ENCODE peak calls at places on chromosomes 1 and 21, in six cellular contexts. V, Q, E, T, S and I are unnamed samples.
A peak's percentile ranks its signal among the peaks of the same experiment; 100 is the strongest.

GRCh38 chr1:94522304-94522703 is 19.3 kb downstream of the F3 start:
- DNase-seq in Q (peak; percentile 43), S (no peak), E (no peak), V (peak; percentile 78), T (no peak), I (peak; percentile 55)

GRCh38 chr21:44370771-44371410 is 17.5 kb downstream of the TRPM2 start:
- DNase-seq in T (no peak), Q (no peak), V (no peak), E (peak; percentile 75), S (no peak), I (no peak)

GRCh38 chr1:163172596-163172995 is 30.1 kb downstream of the RGS5 start:
- DNase-seq in Q (no peak), E (no peak), S (no peak), T (no peak), V (no peak), I (no peak)

GRCh38 chr1:114286179-114286578 is 132.5 kb upstream of the SYT6 start:
- DNase-seq in T (no peak), S (no peak), E (no peak), Q (no peak), V (peak; percentile 9), I (no peak)

GRCh38 chr1:183769956-183770815 is 34.7 kb upstream of the RGL1 start:
- DNase-seq in T (no peak), E (no peak), Q (no peak), V (no peak), S (no peak), I (no peak)

GRCh38 chr1:218345673-218346390 is 696 bp downstream of the TGFB2 start:
- DNase-seq in Q (peak; percentile 63), E (peak; percentile 89), V (peak; percentile 72), T (peak; percentile 51), S (peak; percentile 51), I (peak; percentile 73)

GRCh38 chr21:44555200-44555875 is 3.3 kb downstream of the KRTAP10-3 start:
- DNase-seq in Q (no peak), E (peak; percentile 63), V (no peak), S (no peak), T (no peak), I (no peak)

GRCh38 chr1:9452516-9453158 is 86.6 kb upstream of the SLC25A33 start:
- DNase-seq in Q (no peak), E (no peak), V (no peak), T (no peak), S (no peak), I (no peak)

GRCh38 chr1:46575778-46576177 is 24.3 kb upstream of the KNCN start:
- DNase-seq in T (no peak), E (no peak), Q (no peak), V (no peak), S (no peak), I (no peak)

GRCh38 chr21:46585191-46585953 is 19.5 kb downstream of the S100B start:
- DNase-seq in E (no peak), V (no peak), Q (no peak), T (no peak), S (no peak), I (peak; percentile 25)

GRCh38 chr1:219837274-219837993 is 90.9 kb downstream of the SLC30A10 start:
- DNase-seq in S (no peak), V (peak; percentile 87), T (peak; percentile 35), Q (peak; percentile 87), E (no peak), I (peak; percentile 69)

GRCh38 chr1:206969090-206969489 is 1.2 kb downstream of the FCAMR start:
- DNase-seq in Q (no peak), S (no peak), E (no peak), V (no peak), T (no peak), I (no peak)

GRCh38 chr21:42864812-42865211 is 14.5 kb downstream of the WDR4 start:
- DNase-seq in V (no peak), Q (no peak), T (no peak), S (no peak), E (no peak), I (no peak)

GRCh38 chr1:234986750-234987414 is 141.8 kb downstream of the TOMM20 start:
- DNase-seq in Q (no peak), V (peak; percentile 59), T (no peak), S (no peak), E (no peak), I (peak; percentile 63)

GRCh38 chr1:197391303-197392226 is 123.5 kb downstream of the CRB1 start:
- DNase-seq in E (no peak), V (peak; percentile 55), T (no peak), S (no peak), Q (peak; percentile 5), I (no peak)

GRCh38 chr1:109944541-109944940 is 33.9 kb downstream of the CSF1 start:
- DNase-seq in V (no peak), T (peak; percentile 6), Q (no peak), E (no peak), S (no peak), I (no peak)

GRCh38 chr21:32494946-32495703 is 82.6 kb downstream of the EVA1C start:
- DNase-seq in T (no peak), E (no peak), S (peak; percentile 58), Q (no peak), V (peak; percentile 32), I (no peak)

GRCh38 chr1:85850238-85850637 is 142.0 kb upstream of the ZNHIT6 start:
- DNase-seq in S (peak; percentile 97), T (no peak), E (no peak), Q (no peak), V (peak; percentile 6), I (no peak)

GRCh38 chr1:172004671-172005070 is 163.4 kb downstream of the DNM3 start:
- DNase-seq in V (no peak), Q (no peak), T (no peak), E (no peak), S (no peak), I (no peak)

GRCh38 chr1:55088413-55088812 is 49.1 kb downstream of the PCSK9 start:
- DNase-seq in S (no peak), E (no peak), T (no peak), V (no peak), Q (no peak), I (no peak)

GRCh38 chr1:55095095-55095494 is 55.7 kb downstream of the PCSK9 start:
- DNase-seq in T (no peak), E (no peak), Q (no peak), S (no peak), V (no peak), I (no peak)

DNA sequence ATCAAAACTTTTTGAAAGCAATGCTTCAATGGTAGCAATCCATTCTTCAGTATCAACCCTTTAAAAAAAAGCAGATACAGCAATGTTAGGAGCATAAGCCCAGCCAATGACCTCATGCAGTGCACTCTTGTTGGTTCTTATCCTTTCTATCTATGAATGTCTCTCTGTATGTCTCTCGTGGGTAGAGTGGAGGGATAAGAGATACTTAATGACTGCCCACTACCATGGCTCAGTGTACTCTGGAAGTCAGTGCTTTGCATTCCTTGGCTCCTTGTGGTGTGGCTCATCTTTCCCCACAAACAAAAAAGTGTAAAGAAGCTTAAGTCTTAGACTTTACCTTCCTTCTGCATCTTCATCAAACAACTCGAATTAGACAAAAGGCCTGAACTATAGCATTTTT is 50.3 kb downstream of the PCSK9 start:
- DNase-seq in S (no peak), V (no peak), T (no peak), Q (no peak), E (no peak), I (no peak)
- H3K36me3 ChIP-seq in S (peaks cover 53% of the 10 kb centered on the region), V (peaks cover 42% of the 10 kb centered on the region), T (peaks cover 92% of the 10 kb centered on the region), Q (peaks cover 91% of the 10 kb centered on the region), E (peaks cover 96% of the 10 kb centered on the region), I (peaks cover 74% of the 10 kb centered on the region)

GRCh38 chr1:200869753-200870391 is 2.9 kb upstream of the GPR25 start:
- DNase-seq in S (no peak), Q (no peak), T (peak; percentile 39), E (no peak), V (no peak), I (no peak)
- H3K4me1 ChIP-seq in S (no peaks in the 10 kb centered on the region), Q (peaks cover 14% of the 10 kb centered on the region), T (peaks cover 46% of the 10 kb centered on the region), E (peaks cover 8% of the 10 kb centered on the region), V (peaks cover 5% of the 10 kb centered on the region), I (no peaks in the 10 kb centered on the region)

GRCh38 chr1:35463232-35463631 is 94.0 kb downstream of the KIAA0319L start:
- DNase-seq in T (no peak), Q (no peak), E (no peak), V (no peak), S (no peak), I (no peak)
- H3K36me3 ChIP-seq in T (peaks cover 56% of the 10 kb centered on the region), Q (peaks cover 44% of the 10 kb centered on the region), E (peaks cover 48% of the 10 kb centered on the region), V (peaks cover 23% of the 10 kb centered on the region), S (no peaks in the 10 kb centered on the region), I (peaks cover 43% of the 10 kb centered on the region)

DNA sequence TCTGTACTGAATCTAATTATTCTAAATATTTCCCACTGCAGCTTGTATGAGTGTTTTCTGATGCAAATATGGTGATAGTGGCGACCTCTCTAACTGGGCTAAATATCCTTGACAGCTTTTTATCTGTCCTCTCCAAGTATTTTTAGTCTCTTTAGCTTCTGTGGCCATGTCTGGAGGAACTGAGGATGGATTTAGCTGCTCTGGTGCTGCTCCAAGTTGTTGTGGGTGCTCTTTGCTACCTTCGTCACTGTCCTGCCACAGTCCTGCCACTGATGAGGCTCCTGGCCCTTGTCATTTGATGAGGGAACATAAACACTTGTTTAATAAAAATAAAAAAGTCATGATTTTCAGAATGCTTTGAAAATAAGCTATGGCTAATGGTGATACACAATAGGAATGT is 15.9 kb downstream of the CAMTA1 start:
- DNase-seq in T (no peak), E (no peak), S (no peak), V (no peak), Q (no peak), I (no peak)
- H3K4me1 ChIP-seq in T (peaks cover 14% of the 10 kb centered on the region), E (peaks cover 11% of the 10 kb centered on the region), S (peaks cover 15% of the 10 kb centered on the region), V (peaks cover 12% of the 10 kb centered on the region), Q (peaks cover 3% of the 10 kb centered on the region), I (no peaks in the 10 kb centered on the region)

DNA sequence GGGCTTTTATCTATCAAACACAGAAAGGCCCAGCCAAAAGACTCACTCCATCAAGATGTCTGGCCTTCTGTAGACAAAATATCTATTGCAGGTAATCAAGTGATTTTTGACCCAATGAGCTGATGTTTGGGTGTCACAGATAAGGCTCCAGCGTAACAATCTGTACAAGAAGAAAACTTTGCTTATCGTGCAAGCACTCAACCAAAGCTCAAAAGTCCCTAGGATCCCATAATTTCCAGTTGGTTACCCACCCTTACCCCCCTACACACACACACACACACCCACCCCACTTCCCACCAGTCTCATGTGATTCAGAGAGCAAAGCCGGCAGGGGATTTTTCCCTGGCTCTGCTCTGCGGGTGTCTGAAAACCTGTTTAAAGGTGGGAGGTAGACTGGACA is 5.8 kb downstream of the ITPKB start:
- DNase-seq in Q (peak; percentile 21), E (no peak), V (no peak), S (no peak), T (no peak), I (no peak)
- H3K36me3 ChIP-seq in Q (no peaks in the 10 kb centered on the region), E (peaks cover 8% of the 10 kb centered on the region), V (no peaks in the 10 kb centered on the region), S (peaks cover 4% of the 10 kb centered on the region), T (peaks cover 30% of the 10 kb centered on the region), I (peaks cover 23% of the 10 kb centered on the region)